ENCODE peak calls at places on chromosome 9, in seven cellular contexts. G is nephron progenitor cell; I is activated CD4-positive, CD25-positive, alpha-beta regulatory T cell treated with anti-CD3 and anti-CD28 coated beads, Interleukin-2, amount 50 U/mL, for 72 hours; E is AG09309; K is NCI-H1694; J is anterior cingulate cortex; O is endothelial cell. P is an unnamed sample.

GRCh38 chr9:136051568-136052432 is 43.3 kb downstream of the NACC2 start:
- DNase-seq in G (peak; percentile 60), I (no peak), E (peak; percentile 58), K (peak; percentile 67), J (peak; percentile 91), O (no peak), P (no peak)

GRCh38 chr9:136119259-136120118 is 814 bp upstream of the TMEM250 start:
- DNase-seq in G (peak; percentile 53), I (no peak), E (no peak), K (no peak), J (no peak), O (peak; percentile 48), P (peak; percentile 60)

GRCh38 chr9:94860678-94861588 is 134.4 kb downstream of the AOPEP start:
- DNase-seq in G (no peak), I (peak; percentile 55), E (peak; percentile 75), K (no peak), J (no peak), O (no peak), P (peak; percentile 85)

GRCh38 chr9:136533775-136534157 is 12.1 kb downstream of the NOTCH1 start:
- DNase-seq in G (no peak), I (peak; percentile 73), E (no peak), K (no peak), J (no peak), O (no peak), P (peak; percentile 46)

GRCh38 chr9:29078063-29078660 is 1504.9 kb upstream of the C9orf72 start:
- DNase-seq in G (no peak), I (no peak), E (no peak), K (no peak), J (no peak), O (no peak), P (no peak)

GRCh38 chr9:37229882-37230482 is 109.6 kb downstream of the ZCCHC7 start:
- DNase-seq in G (no peak), I (no peak), E (no peak), K (no peak), J (no peak), O (no peak), P (no peak)

GRCh38 chr9:98726735-98727134 is 18.0 kb upstream of the GABBR2 start:
- DNase-seq in G (no peak), I (no peak), E (peak; percentile 11), K (peak; percentile 34), J (peak; percentile 20), O (no peak), P (no peak)

GRCh38 chr9:121830441-121831140 is 179.2 kb downstream of the DAB2IP start:
- DNase-seq in G (no peak), I (no peak), E (no peak), K (no peak), J (no peak), O (no peak), P (no peak)

GRCh38 chr9:131333771-131334567 is 44.4 kb downstream of the PLPP7 start:
- DNase-seq in G (no peak), I (no peak), E (no peak), K (no peak), J (no peak), O (no peak), P (no peak)

GRCh38 chr9:98175762-98176161 is 16.7 kb downstream of the CORO2A start:
- DNase-seq in G (no peak), I (no peak), E (no peak), K (no peak), J (no peak), O (no peak), P (no peak)

GRCh38 chr9:120310035-120310434 is 269.9 kb downstream of the CDK5RAP2 start:
- DNase-seq in G (no peak), I (no peak), E (no peak), K (no peak), J (no peak), O (no peak), P (no peak)

GRCh38 chr9:85172001-85172978 is 502.8 kb downstream of the NTRK2 start:
- DNase-seq in G (no peak), I (no peak), E (no peak), K (no peak), J (no peak), O (no peak), P (no peak)

GRCh38 chr9:82332774-82333152 is 344.2 kb downstream of the SPATA31D1 start:
- DNase-seq in G (no peak), I (no peak), E (no peak), K (no peak), J (no peak), O (no peak), P (no peak)

GRCh38 chr9:36485647-36486453 is 85.8 kb upstream of the RNF38 start:
- DNase-seq in G (peak; percentile 9), I (no peak), E (no peak), K (no peak), J (no peak), O (peak; percentile 13), P (no peak)

GRCh38 chr9:121781701-121782464 is 130.4 kb downstream of the DAB2IP start:
- DNase-seq in G (no peak), I (peak; percentile 24), E (no peak), K (no peak), J (no peak), O (no peak), P (no peak)

GRCh38 chr9:109354190-109354589 is 33.3 kb upstream of the EPB41L4B start:
- DNase-seq in G (no peak), I (no peak), E (no peak), K (no peak), J (no peak), O (no peak), P (no peak)

GRCh38 chr9:124000161-124000783 is 11.3 kb upstream of the LHX2 start:
- DNase-seq in G (no peak), I (no peak), E (no peak), K (no peak), J (no peak), O (no peak), P (no peak)

GRCh38 chr9:95092321-95093072 is 225.0 kb downstream of the FANCC start:
- DNase-seq in G (no peak), I (no peak), E (peak; percentile 77), K (no peak), J (no peak), O (no peak), P (no peak)

GRCh38 chr9:137083418-137084004 is 3.3 kb upstream of the MAN1B1 start:
- DNase-seq in G (no peak), I (no peak), E (peak; percentile 82), K (no peak), J (peak; percentile 45), O (no peak), P (no peak)

GRCh38 chr9:93254806-93255519 is 71.0 kb downstream of the WNK2 start:
- DNase-seq in G (no peak), I (peak; percentile 9), E (no peak), K (no peak), J (no peak), O (no peak), P (no peak)

GRCh38 chr9:134968011-134968822 is 50.5 kb upstream of the FCN1 start:
- DNase-seq in G (peak; percentile 68), I (peak; percentile 5), E (no peak), K (no peak), J (no peak), O (no peak), P (no peak)

GRCh38 chr9:71854811-71855210 is 56.2 kb downstream of the ABHD17B start:
- DNase-seq in G (no peak), I (no peak), E (no peak), K (no peak), J (no peak), O (no peak), P (no peak)

P was measured in CD8-positive, alpha-beta memory T cell.